ENCODE peak calls at places on chromosomes 2 and 18, in eight cellular contexts. Q is IMR-90; P is stimulated activated CD4-positive, alpha-beta T cell treated with anti-CD3 and anti-CD28 coated beads, Interleukin-15, amount 100 ng/mL, for 24 hours; Z is WTC11; F is naive B cell; L is ovary; T is H4; H is anterior cingulate cortex. B is an unnamed sample.

GRCh38 chr18:31399336-31400032 is 22.9 kb downstream of the DSG4 start:
- DNase-seq in P (no peak), Z (no peak), Q (no peak), L (no peak), F (no peak), H (no peak), T (peak), B (no peak)

GRCh38 chr2:235048549-235048948 is 96.7 kb downstream of the SH3BP4 start:
- DNase-seq in L (no peak), T (no peak), Z (no peak), Q (no peak), H (no peak), P (no peak), F (no peak), B (no peak)

GRCh38 chr2:105176429-105176828 is 65.1 kb upstream of the GPR45 start:
- DNase-seq in L (no peak), T (peak), P (no peak), Z (no peak), H (no peak), F (peak), Q (no peak), B (no peak)

GRCh38 chr2:20027260-20027677 is 14.8 kb upstream of the MATN3 start:
- DNase-seq in F (no peak), H (no peak), Z (no peak), T (no peak), Q (no peak), L (no peak), P (no peak), B (no peak)

GRCh38 chr18:14976736-14977430 is 228.9 kb downstream of the ANKRD30B start:
- DNase-seq in P (no peak), F (no peak), H (no peak), Q (no peak), Z (no peak), L (no peak), T (peak), B (no peak)

GRCh38 chr2:168920504-168921157 is 19.5 kb downstream of the G6PC2 start:
- DNase-seq in F (peak), Z (no peak), L (no peak), P (no peak), Q (peak), T (peak), H (no peak), B (peak)

GRCh38 chr18:37138456-37138855 is 309.5 kb downstream of the KIAA1328 start:
- DNase-seq in L (no peak), H (no peak), P (no peak), Z (peak), Q (no peak), T (no peak), F (no peak), B (no peak)

GRCh38 chr2:241469746-241470145 is 38.6 kb downstream of the STK25 start:
- DNase-seq in F (no peak), L (no peak), T (no peak), Q (no peak), Z (no peak), H (no peak), P (no peak), B (no peak)

GRCh38 chr2:65265090-65266045 is 37.7 kb downstream of the ACTR2 start:
- DNase-seq in P (no peak), H (no peak), Z (no peak), T (peak), L (no peak), F (peak), Q (peak), B (peak)

GRCh38 chr2:46492301-46492700 is 12.9 kb downstream of the TMEM247 start:
- DNase-seq in T (no peak), P (no peak), L (no peak), Z (no peak), F (no peak), Q (no peak), H (no peak), B (no peak)

GRCh38 chr2:224086226-224086911 is 47.3 kb upstream of the SERPINE2 start:
- DNase-seq in Z (no peak), P (no peak), Q (peak), L (no peak), F (no peak), T (peak), H (no peak), B (peak)

GRCh38 chr2:47664817-47665216 is 118.1 kb upstream of the MSH6 start:
- DNase-seq in H (no peak), Z (peak), F (no peak), L (no peak), Q (no peak), T (no peak), P (peak), B (no peak)

GRCh38 chr2:233976087-233976486 is 58.9 kb downstream of the TRPM8 start:
- DNase-seq in Q (no peak), F (no peak), P (no peak), L (no peak), T (no peak), H (no peak), Z (no peak), B (no peak)

GRCh38 chr18:68176901-68177300 is 538.0 kb downstream of the TMX3 start:
- DNase-seq in Z (no peak), H (no peak), Q (no peak), T (no peak), P (no peak), L (no peak), F (no peak), B (no peak)

GRCh38 chr2:168346725-168347477 is 99.5 kb upstream of the STK39 start:
- DNase-seq in L (peak), H (peak), F (peak), P (peak), Z (peak), Q (peak), T (peak), B (peak)

GRCh38 chr2:72350852-72351251 is 203.2 kb upstream of the CYP26B1 start:
- DNase-seq in F (no peak), H (no peak), Q (no peak), P (no peak), L (no peak), Z (no peak), T (no peak), B (no peak)

GRCh38 chr2:215826838-215827441 is 186.4 kb downstream of the MREG start:
- DNase-seq in Z (no peak), L (no peak), F (no peak), P (no peak), T (peak), H (no peak), Q (peak), B (no peak)

GRCh38 chr2:168180914-168181313 is 66.5 kb downstream of the STK39 start:
- DNase-seq in P (no peak), F (no peak), Q (no peak), T (no peak), Z (no peak), H (no peak), L (no peak), B (peak)

GRCh38 chr2:218927411-218927810 is 32.1 kb upstream of the CDK5R2 start:
- DNase-seq in Q (no peak), L (no peak), F (no peak), T (no peak), H (no peak), Z (no peak), P (no peak), B (no peak)

GRCh38 chr2:47038656-47039501 is 116.2 kb downstream of the STPG4 start:
- DNase-seq in H (no peak), Z (no peak), F (peak), P (peak), L (no peak), Q (no peak), T (no peak), B (no peak)

GRCh38 chr2:60495226-60495625 is 58.2 kb downstream of the BCL11A start:
- DNase-seq in H (no peak), Q (no peak), Z (no peak), T (no peak), P (no peak), L (no peak), F (no peak), B (no peak)

GRCh38 chr2:44136186-44136585 is 32.5 kb upstream of the PPM1B start:
- DNase-seq in P (no peak), F (no peak), Z (no peak), H (no peak), L (no peak), T (no peak), Q (peak), B (no peak)

GRCh38 chr2:230418341-230419016 is 2.5 kb downstream of the SP100 start:
- DNase-seq in P (no peak), L (no peak), F (no peak), H (no peak), T (peak), Z (no peak), Q (peak), B (no peak)

GRCh38 chr2:240421396-240421795 is 14.1 kb upstream of the GPC1 start:
- DNase-seq in Q (no peak), L (no peak), P (no peak), Z (no peak), T (no peak), F (no peak), H (no peak), B (no peak)

GRCh38 chr2:172440795-172441194 is 13.4 kb downstream of the ITGA6 start:
- DNase-seq in H (no peak), F (no peak), L (no peak), Z (no peak), T (no peak), Q (no peak), P (no peak), B (no peak)

GRCh38 chr18:36887055-36887570 is 58.2 kb downstream of the KIAA1328 start:
- DNase-seq in Q (no peak), L (no peak), H (no peak), F (no peak), Z (no peak), T (no peak), P (no peak), B (no peak)

GRCh38 chr18:43161528-43161927 is 46.0 kb upstream of the RIT2 start:
- DNase-seq in H (no peak), F (no peak), L (no peak), P (no peak), Q (peak), T (no peak), Z (no peak), B (no peak)

GRCh38 chr2:110853516-110853915 is 121.1 kb downstream of the ACOXL start:
- DNase-seq in Z (peak), Q (peak), P (peak), L (no peak), F (no peak), T (peak), H (no peak), B (no peak)

B was measured in foreskin melanocyte.